ENCODE peak calls at places on chromosomes 2 and 18, in six cellular contexts. O is K562, G is HCT116, M is H1, X is GM12878, I is HepG2. R is an unnamed sample.
A peak's percentile ranks its signal among the peaks of the same experiment; 100 is the strongest.

GRCh38 chr2:168396131-168396530 is 59.9 kb upstream of the CERS6 start:
- DNase-seq in M (no peak), O (no peak), G (no peak), I (no peak), X (no peak), R (no peak)

GRCh38 chr2:222950886-222951285 is 90.0 kb downstream of the ACSL3 start:
- DNase-seq in G (no peak), X (no peak), I (no peak), O (no peak), M (no peak), R (no peak)

GRCh38 chr2:16948073-16948472 is 282.4 kb upstream of the CYRIA start:
- DNase-seq in O (peak; percentile 12), X (no peak), G (no peak), M (no peak), I (no peak), R (no peak)

GRCh38 chr2:237184192-237184922 is 98.7 kb downstream of the COPS8 start:
- DNase-seq in M (no peak), I (no peak), X (no peak), O (no peak), G (peak; percentile 59), R (no peak)

GRCh38 chr18:59675346-59675745 is 21.9 kb downstream of the CCBE1 start:
- DNase-seq in O (no peak), G (no peak), M (no peak), X (no peak), I (no peak), R (no peak)

GRCh38 chr18:26133652-26134051 is at the start of gene PSMA8:
- DNase-seq in I (no peak), X (no peak), M (peak; percentile 63), O (no peak), G (no peak), R (no peak)

GRCh38 chr18:40810371-40810770 is 1144.7 kb upstream of the PIK3C3 start:
- DNase-seq in O (no peak), M (no peak), G (no peak), X (no peak), I (no peak), R (no peak)

GRCh38 chr2:127829845-127830246 is 18.9 kb upstream of the WDR33 start:
- DNase-seq in I (no peak), G (no peak), O (no peak), X (peak; percentile 96), M (no peak), R (peak; percentile 77)

GRCh38 chr18:62420513-62421209 is 95.6 kb downstream of the TNFRSF11A start:
- DNase-seq in X (peak; percentile 62), M (no peak), O (peak; percentile 80), G (no peak), I (peak; percentile 85), R (no peak)

DNA sequence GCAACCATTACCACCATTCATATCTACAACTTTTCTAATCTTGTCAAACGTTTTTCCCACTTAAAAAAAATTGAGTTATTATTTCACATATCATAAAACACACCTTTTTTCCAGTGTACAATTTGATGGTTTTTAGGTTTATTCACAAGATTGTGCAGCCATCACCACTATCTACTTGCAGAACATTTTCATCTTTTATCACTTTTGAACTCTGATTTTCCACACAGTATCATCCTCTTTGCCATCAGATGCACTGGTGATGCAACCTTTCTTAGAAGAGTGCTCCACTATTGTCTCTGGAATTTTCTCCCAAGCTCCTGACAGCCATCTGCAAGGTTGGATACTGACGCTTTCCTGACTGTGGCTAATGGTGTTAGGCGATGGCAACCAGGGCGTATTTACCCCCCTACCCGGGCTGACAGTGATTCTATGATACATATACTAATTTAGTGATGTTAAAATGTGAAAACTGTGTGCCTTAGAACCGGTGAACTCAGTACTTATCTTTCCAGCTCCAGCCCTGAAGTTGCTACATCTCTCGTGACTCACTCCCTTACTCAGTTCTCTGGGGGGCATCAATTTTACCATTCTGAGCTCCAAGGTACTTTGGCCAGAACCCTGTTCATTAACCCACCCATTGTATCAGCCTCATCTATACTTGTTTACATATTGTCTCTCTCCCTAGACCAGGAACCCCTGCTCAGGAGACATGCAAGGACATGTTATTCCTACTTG is 105.4 kb upstream of the SPRED2 start:
- DNase-seq in X (no peak), G (no peak), I (no peak), M (no peak), O (no peak), R (no peak)
- TF ChIP-seq YY1 in X (no peak), G (no peak), I (no peak), M (no peak), O (no peak), R (no peak)

GRCh38 chr2:113116100-113116958 is 11.1 kb upstream of the IL1RN start:
- DNase-seq in X (no peak), I (no peak), M (peak; percentile 8), O (no peak), G (no peak), R (no peak)

GRCh38 chr2:113114996-113115395 is 12.4 kb upstream of the IL1RN start:
- DNase-seq in I (no peak), X (no peak), M (peak; percentile 31), O (no peak), G (no peak), R (no peak)

GRCh38 chr2:113118263-113118657 is 9.1 kb upstream of the IL1RN start:
- DNase-seq in X (no peak), M (no peak), O (no peak), G (no peak), I (no peak), R (no peak)

GRCh38 chr2:113120861-113121260 is 6.5 kb upstream of the IL1RN start:
- DNase-seq in I (no peak), O (no peak), G (no peak), X (no peak), M (no peak), R (no peak)

DNA sequence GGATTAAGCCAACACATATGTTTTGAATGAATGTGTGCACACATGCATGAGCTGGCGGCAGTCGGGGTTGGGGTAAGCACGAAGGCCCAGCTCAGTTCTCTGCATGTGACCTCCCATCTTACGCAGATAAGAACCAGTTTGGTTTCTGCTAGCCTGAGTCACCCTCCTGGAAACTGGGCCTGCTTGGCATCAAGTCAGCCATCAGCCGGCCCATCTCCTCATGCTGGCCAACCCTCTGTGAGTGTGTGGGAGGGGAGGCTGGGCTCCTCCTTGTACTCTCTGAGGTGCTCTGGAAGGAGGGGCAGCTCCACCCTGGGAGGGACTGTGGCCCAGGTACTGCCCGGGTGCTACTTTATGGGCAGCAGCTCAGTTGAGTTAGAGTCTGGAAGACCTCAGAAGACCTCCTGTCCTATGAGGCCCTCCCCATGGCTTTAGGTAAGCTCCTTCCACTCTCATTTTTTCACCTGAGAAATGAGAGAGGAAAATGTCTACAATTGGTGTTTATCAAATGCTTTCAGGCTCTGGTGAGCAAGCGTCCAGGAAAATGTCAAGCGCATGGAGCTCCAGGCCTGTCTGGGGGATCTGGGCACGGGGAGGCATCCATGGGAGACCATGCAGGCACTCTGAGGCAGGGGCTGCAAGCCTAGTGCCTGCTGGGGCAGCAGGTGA is 9.7 kb upstream of the IL1RN start:
- DNase-seq in G (no peak), O (peak; percentile 62), X (no peak), I (no peak), M (peak; percentile 30), R (no peak)
- TF ChIP-seq ZNF274 in G (no peak), O (no peak), X (no peak), I (no peak), M (no peak), R (no peak)

DNA sequence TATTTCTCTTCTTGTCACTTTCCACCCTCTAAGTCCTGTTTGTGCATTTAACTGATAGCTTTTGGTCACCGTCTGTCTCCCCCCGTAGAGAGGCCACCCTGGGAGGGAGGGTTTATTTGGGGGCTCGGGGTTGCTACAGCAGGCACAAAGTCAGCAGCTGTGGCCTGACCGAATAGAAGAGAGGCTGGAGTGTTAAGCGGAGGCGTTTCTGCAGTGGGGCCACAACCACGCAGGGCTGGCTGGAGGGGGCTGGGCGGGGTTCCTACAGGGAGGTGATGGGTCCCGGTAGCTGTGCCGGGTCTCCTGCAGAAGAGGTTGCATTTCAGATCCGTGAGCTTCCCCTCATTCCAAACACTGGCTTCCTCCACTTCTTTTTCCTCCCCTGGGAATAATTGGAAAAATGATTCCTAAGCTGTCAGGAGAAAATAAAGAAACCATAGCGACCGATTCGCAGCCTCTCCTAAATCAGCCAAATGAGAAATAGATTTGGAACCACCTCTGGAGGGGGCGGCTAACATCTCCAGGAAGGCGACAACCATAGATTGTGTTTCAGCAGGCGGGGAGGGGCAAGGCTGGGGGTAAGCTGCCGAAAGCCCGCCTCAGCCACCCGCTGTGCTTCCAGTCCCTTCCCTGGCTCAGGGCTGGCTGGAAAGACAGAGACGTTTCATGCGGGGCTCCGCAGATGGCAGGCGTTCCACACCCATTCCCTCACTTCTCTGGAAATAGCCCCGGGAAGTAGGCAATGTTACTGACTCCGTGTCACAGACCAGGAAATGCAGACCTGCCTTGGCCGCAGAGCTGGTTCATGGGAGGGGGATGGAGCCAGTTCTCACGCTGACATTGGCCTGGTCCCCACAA is 85.6 kb upstream of the TAF1B start:
- DNase-seq in G (no peak), O (no peak), M (no peak), X (no peak), I (no peak), R (no peak)
- H3K4me1 ChIP-seq in G (peaks cover 19% of the 10 kb centered on the region), O (peaks cover 53% of the 10 kb centered on the region), M (peaks cover 31% of the 10 kb centered on the region), X (peaks cover 23% of the 10 kb centered on the region), I (peaks cover 11% of the 10 kb centered on the region), R (peaks cover 11% of the 10 kb centered on the region)

GRCh38 chr2:121382744-121383143 is 97.7 kb upstream of the TFCP2L1 start:
- DNase-seq in G (no peak), X (no peak), M (no peak), O (no peak), I (no peak), R (no peak)
- TF ChIP-seq YY1 in G (no peak), X (no peak), M (no peak), O (no peak), I (no peak), R (no peak)

DNA sequence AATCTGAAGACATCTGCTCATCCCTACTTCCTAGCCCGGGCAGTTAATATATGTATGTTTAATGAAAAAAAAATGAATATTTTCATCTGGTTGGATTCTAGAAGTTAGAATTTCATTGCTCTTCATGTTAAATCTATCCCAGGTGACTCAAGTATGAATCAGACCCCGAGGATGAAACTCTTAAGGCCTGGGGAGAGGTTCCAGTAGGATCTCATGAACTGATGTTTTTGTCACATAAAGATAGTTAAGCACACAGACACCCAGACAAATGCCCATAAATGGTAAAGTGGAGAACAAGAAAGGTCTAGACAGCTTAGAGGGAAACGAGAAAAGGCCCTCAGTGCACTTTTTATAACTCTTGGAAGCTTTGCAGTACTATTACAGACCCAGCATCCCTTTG is 114.1 kb downstream of the RIF1 start:
- DNase-seq in M (no peak), G (no peak), X (no peak), O (no peak), I (no peak), R (no peak)
- TF ChIP-seq ZNF274 in M (no peak), G (no peak), X (no peak), O (no peak), I (no peak), R (no peak)

DNA sequence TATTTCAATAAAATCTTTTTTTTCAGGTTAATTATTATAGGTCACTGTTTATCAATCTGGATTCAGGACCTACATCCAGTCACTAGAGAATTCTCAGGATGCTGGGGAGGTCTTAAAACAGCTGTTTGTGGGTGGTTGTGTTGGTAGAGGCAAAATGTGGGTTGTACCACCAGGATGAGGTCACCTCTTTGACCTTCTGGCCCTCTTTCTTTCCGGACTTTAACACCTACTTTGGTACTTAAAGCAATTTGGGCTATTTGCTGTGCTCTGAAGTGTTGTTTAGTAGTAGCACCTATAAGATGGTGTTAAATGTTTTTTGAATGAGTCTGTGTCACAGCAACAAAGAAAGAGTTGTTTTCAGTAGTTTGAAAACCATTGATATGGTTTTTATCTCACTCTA is 14.6 kb downstream of the EML4 start:
- DNase-seq in I (no peak), X (no peak), M (no peak), G (no peak), O (no peak), R (no peak)
- H3K4me1 ChIP-seq in I (peaks cover 100% of the 10 kb centered on the region), X (peaks cover 3% of the 10 kb centered on the region), M (peaks cover 3% of the 10 kb centered on the region), G (no peaks in the 10 kb centered on the region), O (peaks cover 6% of the 10 kb centered on the region), R (no peaks in the 10 kb centered on the region)

GRCh38 chr2:112957511-112957910 is 20.3 kb upstream of the IL36G start:
- DNase-seq in M (no peak), X (no peak), I (no peak), G (no peak), O (no peak), R (no peak)
- TF ChIP-seq YY1 in M (no peak), X (no peak), I (no peak), G (no peak), O (no peak), R (no peak)